ENCODE peak calls at places on chromosomes 13 and 19, in nine cellular contexts. H is left cardiac atrium; S is CD4-positive, alpha-beta memory T cell; Z is kidney glomerular epithelial cell; C is D341Med; G is EH; B is C1 segment of cervical spinal cord; T is fibroblast of pulmonary artery; O is activated CD4-positive, alpha-beta T cell treated with anti-CD3 and anti-CD28 coated beads, Interleukin-2, amount 50 U/mL, for 1 hour. W is an unnamed sample.

GRCh38 chr13:100439247-100439955 is 149.2 kb downstream of the GGACT start:
- DNase-seq in H (no peak), S (no peak), Z (no peak), C (no peak), G (no peak), B (no peak), T (no peak), O (no peak), W (no peak)

GRCh38 chr13:74629985-74630384 is 495.8 kb upstream of the KLF12 start:
- DNase-seq in H (no peak), S (no peak), Z (no peak), C (no peak), G (no peak), B (no peak), T (no peak), O (no peak), W (no peak)

GRCh38 chr19:58212336-58213074 is 16.2 kb upstream of the ZNF544 start:
- DNase-seq in H (no peak), S (no peak), Z (no peak), C (no peak), G (no peak), B (no peak), T (no peak), O (no peak), W (no peak)

GRCh38 chr13:38979891-38980627 is 10.6 kb downstream of the STOML3 start:
- DNase-seq in H (peak; percentile 48), S (no peak), Z (no peak), C (no peak), G (no peak), B (no peak), T (peak; percentile 11), O (no peak), W (no peak)

GRCh38 chr13:34019870-34020269 is 201.9 kb downstream of the RFC3 start:
- DNase-seq in H (no peak), S (no peak), Z (peak; percentile 33), C (no peak), G (peak; percentile 32), B (no peak), T (no peak), O (no peak), W (no peak)

GRCh38 chr13:97224544-97225324 is 2.6 kb downstream of the MBNL2 start:
- DNase-seq in H (no peak), S (peak; percentile 78), Z (peak; percentile 75), C (no peak), G (peak; percentile 35), B (no peak), T (peak; percentile 76), O (peak; percentile 32), W (peak; percentile 61)

GRCh38 chr13:94435604-94436226 is 43.8 kb downstream of the DCT start:
- DNase-seq in H (no peak), S (peak; percentile 52), Z (peak; percentile 45), C (peak; percentile 48), G (peak; percentile 51), B (no peak), T (peak; percentile 70), O (no peak), W (peak; percentile 69)

GRCh38 chr19:29845576-29846176 is 33.9 kb downstream of the CCNE1 start:
- DNase-seq in H (peak; percentile 28), S (no peak), Z (no peak), C (peak; percentile 62), G (peak; percentile 57), B (no peak), T (peak; percentile 14), O (no peak), W (no peak)

GRCh38 chr13:23899555-23899954 is 2.3 kb upstream of the C1QTNF9B start:
- DNase-seq in H (no peak), S (no peak), Z (peak; percentile 13), C (no peak), G (peak; percentile 58), B (no peak), T (peak; percentile 61), O (peak; percentile 37), W (peak; percentile 14)

GRCh38 chr19:42178791-42179500 is 38.5 kb downstream of the DEDD2 start:
- DNase-seq in H (no peak), S (no peak), Z (no peak), C (peak; percentile 76), G (peak; percentile 7), B (no peak), T (no peak), O (no peak), W (no peak)

GRCh38 chr19:21677696-21678418 is 89.5 kb downstream of the ZNF100 start:
- DNase-seq in H (no peak), S (no peak), Z (no peak), C (no peak), G (no peak), B (no peak), T (no peak), O (no peak), W (no peak)

GRCh38 chr13:30898721-30899188 is 7.3 kb upstream of the MEDAG start:
- DNase-seq in H (peak; percentile 70), S (no peak), Z (peak; percentile 83), C (no peak), G (peak; percentile 96), B (no peak), T (peak; percentile 98), O (no peak), W (peak; percentile 30)

GRCh38 chr13:31005066-31005465 is 72.6 kb downstream of the TEX26 start:
- DNase-seq in H (no peak), S (no peak), Z (no peak), C (no peak), G (no peak), B (no peak), T (no peak), O (no peak), W (no peak)

GRCh38 chr13:30718661-30719520 is 16.5 kb upstream of the ALOX5AP start:
- DNase-seq in H (no peak), S (no peak), Z (peak; percentile 87), C (no peak), G (peak; percentile 93), B (no peak), T (peak; percentile 67), O (no peak), W (no peak)

GRCh38 chr13:59835569-59835968 is 328.2 kb downstream of the DIAPH3 start:
- DNase-seq in H (no peak), S (no peak), Z (no peak), C (no peak), G (no peak), B (no peak), T (no peak), O (no peak), W (no peak)